ENCODE peak calls at places on chromosome 19, in seven cellular contexts. A is activated naive CD4-positive, alpha-beta T cell treated with Interleukin-2 at 50 U/mL for 16 hours; H is GM18507; T is fibroblast of mammary gland; E is sciatic nerve; Y is substantia nigra; J is right cardiac atrium. W is an unnamed sample.

GRCh38 chr19:918481-919156 is 1.5 kb downstream of the KISS1R start:
- DNase-seq in A (no peak), H (no peak), T (no peak), E (no peak), Y (no peak), J (no peak), W (peak; percentile 46)

GRCh38 chr19:15154002-15154612 is 46.7 kb downstream of the NOTCH3 start:
- DNase-seq in A (peak; percentile 21), H (no peak), T (peak; percentile 61), E (no peak), Y (no peak), J (no peak), W (peak; percentile 48)

GRCh38 chr19:55152017-55152416 is 3.0 kb upstream of the TNNT1 start:
- DNase-seq in A (no peak), H (no peak), T (no peak), E (no peak), Y (no peak), J (no peak), W (no peak)

GRCh38 chr19:58380037-58380735 is 644 bp downstream of the ZNF837 start:
- DNase-seq in A (no peak), H (no peak), T (peak; percentile 14), E (no peak), Y (no peak), J (no peak), W (no peak)

GRCh38 chr19:35340431-35340830 is 7.3 kb upstream of the FFAR1 start:
- DNase-seq in A (no peak), H (no peak), T (no peak), E (no peak), Y (no peak), J (no peak), W (no peak)

GRCh38 chr19:2385053-2385721 is 25.1 kb downstream of the TMPRSS9 start:
- DNase-seq in A (peak; percentile 4), H (no peak), T (peak; percentile 95), E (no peak), Y (no peak), J (no peak), W (no peak)

GRCh38 chr19:40234429-40235237 is 8.1 kb upstream of the CCNP start:
- DNase-seq in A (no peak), H (no peak), T (no peak), E (no peak), Y (no peak), J (no peak), W (no peak)

GRCh38 chr19:16202320-16203255 is 4.9 kb downstream of the AP1M1 start:
- DNase-seq in A (no peak), H (no peak), T (peak; percentile 18), E (peak; percentile 37), Y (no peak), J (no peak), W (no peak)

GRCh38 chr19:4373601-4374441 is 26.5 kb downstream of the SH3GL1 start:
- DNase-seq in A (no peak), H (no peak), T (peak; percentile 50), E (no peak), Y (peak; percentile 71), J (peak; percentile 74), W (no peak)

GRCh38 chr19:18414504-18415176 is 4.6 kb upstream of the SSBP4 start:
- DNase-seq in A (no peak), H (no peak), T (no peak), E (peak; percentile 71), Y (no peak), J (peak; percentile 36), W (no peak)

GRCh38 chr19:19185853-19186728 is 5.9 kb downstream of the BORCS8 start:
- DNase-seq in A (peak; percentile 69), H (no peak), T (peak; percentile 43), E (no peak), Y (no peak), J (no peak), W (peak; percentile 76)

GRCh38 chr19:8571006-8571411 is 6.2 kb downstream of the MYO1F start:
- DNase-seq in A (peak; percentile 51), H (no peak), T (peak; percentile 55), E (no peak), Y (peak; percentile 45), J (peak; percentile 52), W (peak; percentile 42)

GRCh38 chr19:6424190-6424938 is at the start of gene KHSRP:
- DNase-seq in A (peak; percentile 39), H (no peak), T (no peak), E (no peak), Y (no peak), J (peak; percentile 38), W (peak; percentile 49)

GRCh38 chr19:15583346-15583745 is 31.7 kb upstream of the CYP4F8 start:
- DNase-seq in A (no peak), H (no peak), T (no peak), E (no peak), Y (no peak), J (no peak), W (no peak)

GRCh38 chr19:752652-753517 is 2.0 kb downstream of the MISP start:
- DNase-seq in A (no peak), H (no peak), T (peak; percentile 85), E (peak; percentile 77), Y (no peak), J (peak; percentile 68), W (no peak)

GRCh38 chr19:8702350-8702749 is 3.8 kb upstream of the ACTL9 start:
- DNase-seq in A (peak; percentile 42), H (no peak), T (no peak), E (no peak), Y (no peak), J (no peak), W (peak; percentile 43)

GRCh38 chr19:13613447-13613846 is 107.2 kb upstream of the CACNA1A start:
- DNase-seq in A (no peak), H (no peak), T (no peak), E (no peak), Y (no peak), J (no peak), W (no peak)

GRCh38 chr19:33988601-33989000 is 183.7 kb upstream of the LSM14A start:
- DNase-seq in A (no peak), H (no peak), T (no peak), E (no peak), Y (no peak), J (no peak), W (no peak)

GRCh38 chr19:44886141-44886540 is 4.9 kb upstream of the TOMM40 start:
- DNase-seq in A (no peak), H (no peak), T (no peak), E (no peak), Y (no peak), J (no peak), W (no peak)

W was measured in stimulated activated naive CD8-positive, alpha-beta T cell treated with anti-CD3 and anti-CD28 coated beads, Interleukin-15, Interleukin-2, amounts not matched to agents 100 U/mL and 50 U/mL, for 24 hours.